ENCODE peak calls at places on chromosomes 1 and 21, in five cellular contexts. One of them, this sample, is unnamed.

GRCh38 chr21:39660191-39660590 is 47.5 kb downstream of the B3GALT5 start:
- DNase-seq in GM12878: no peak
- DNase-seq in brain microvascular endothelial cell: peak; percentile 49
- DNase-seq in AG09309: peak; percentile 16
- DNase-seq in fibroblast of the aortic adventitia: peak; percentile 59
- DNase-seq in this sample: no peak

GRCh38 chr1:99849413-99849743 is 783 bp upstream of the AGL start:
- DNase-seq in GM12878: peak; percentile 7
- DNase-seq in brain microvascular endothelial cell: no peak
- DNase-seq in AG09309: no peak
- DNase-seq in fibroblast of the aortic adventitia: no peak
- DNase-seq in this sample: no peak

GRCh38 chr1:94105501-94105952 is 15.4 kb downstream of the ABCA4 start:
- DNase-seq in GM12878: no peak
- DNase-seq in brain microvascular endothelial cell: no peak
- DNase-seq in AG09309: no peak
- DNase-seq in fibroblast of the aortic adventitia: no peak
- DNase-seq in this sample: no peak

GRCh38 chr1:192559115-192560006 is 16.2 kb upstream of the RGS1 start:
- DNase-seq in GM12878: no peak
- DNase-seq in brain microvascular endothelial cell: peak; percentile 95
- DNase-seq in AG09309: peak; percentile 84
- DNase-seq in fibroblast of the aortic adventitia: peak; percentile 96
- DNase-seq in this sample: no peak

GRCh38 chr1:108893141-108893530 is 16.4 kb downstream of the GPSM2 start:
- DNase-seq in GM12878: no peak
- DNase-seq in brain microvascular endothelial cell: no peak
- DNase-seq in AG09309: no peak
- DNase-seq in fibroblast of the aortic adventitia: no peak
- DNase-seq in this sample: no peak

GRCh38 chr1:156750932-156751723 is at the start of gene HDGF:
- DNase-seq in GM12878: no peak
- DNase-seq in brain microvascular endothelial cell: no peak
- DNase-seq in AG09309: no peak
- DNase-seq in fibroblast of the aortic adventitia: peak; percentile 25
- DNase-seq in this sample: no peak

GRCh38 chr1:156619582-156619955 is 354 bp downstream of the HAPLN2 start:
- DNase-seq in GM12878: no peak
- DNase-seq in brain microvascular endothelial cell: no peak
- DNase-seq in AG09309: no peak
- DNase-seq in fibroblast of the aortic adventitia: no peak
- DNase-seq in this sample: no peak

GRCh38 chr21:45670731-45671130 is 27.2 kb downstream of the PCBP3 start:
- DNase-seq in GM12878: no peak
- DNase-seq in brain microvascular endothelial cell: no peak
- DNase-seq in AG09309: no peak
- DNase-seq in fibroblast of the aortic adventitia: no peak
- DNase-seq in this sample: no peak

GRCh38 chr1:8570435-8570834 is 247.0 kb downstream of the RERE start:
- DNase-seq in GM12878: no peak
- DNase-seq in brain microvascular endothelial cell: peak; percentile 50
- DNase-seq in AG09309: no peak
- DNase-seq in fibroblast of the aortic adventitia: peak; percentile 48
- DNase-seq in this sample: no peak

GRCh38 chr1:117586747-117587478 is 18.9 kb upstream of the TENT5C start:
- DNase-seq in GM12878: no peak
- DNase-seq in brain microvascular endothelial cell: no peak
- DNase-seq in AG09309: no peak
- DNase-seq in fibroblast of the aortic adventitia: no peak
- DNase-seq in this sample: no peak

GRCh38 chr1:78716186-78716585 is 66.6 kb downstream of the IFI44 start:
- DNase-seq in GM12878: no peak
- DNase-seq in brain microvascular endothelial cell: peak; percentile 51
- DNase-seq in AG09309: peak; percentile 53
- DNase-seq in fibroblast of the aortic adventitia: peak; percentile 73
- DNase-seq in this sample: no peak

GRCh38 chr1:4153571-4153970 is 253.5 kb upstream of the C1orf174 start:
- DNase-seq in GM12878: no peak
- DNase-seq in brain microvascular endothelial cell: no peak
- DNase-seq in AG09309: no peak
- DNase-seq in fibroblast of the aortic adventitia: no peak
- DNase-seq in this sample: no peak

GRCh38 chr21:33947451-33948095 is 32.0 kb upstream of the ATP5PO start:
- DNase-seq in GM12878: peak; percentile 83
- DNase-seq in brain microvascular endothelial cell: peak; percentile 97
- DNase-seq in AG09309: peak; percentile 84
- DNase-seq in fibroblast of the aortic adventitia: peak; percentile 96
- DNase-seq in this sample: peak; percentile 71